ENCODE peak calls at places on chromosomes 4 and X, in nine cellular contexts. L is MM.1S, X is RWPE1, N is ovary, Q is fibroblast of villous mesenchyme, W is adrenal gland, P is SK-N-SH, S is mucosa of descending colon, E is A673. R is an unnamed sample.

GRCh38 chr4:125262079-125262478 is 52.7 kb upstream of the FAT4 start:
- DNase-seq in Q (no peak), N (no peak), W (no peak), X (no peak), E (no peak), P (no peak), L (no peak), S (no peak), R (no peak)

GRCh38 chrX:123833387-123833786 is 26.5 kb upstream of the XIAP start:
- DNase-seq in W (peak), L (peak), S (peak), Q (peak), P (peak), E (peak), X (peak), N (no peak), R (peak)

GRCh38 chrX:21656587-21657317 is 1.4 kb downstream of the KLHL34 start:
- DNase-seq in E (no peak), P (no peak), W (no peak), Q (no peak), S (no peak), L (no peak), N (no peak), X (no peak), R (no peak)

GRCh38 chrX:39527045-39527444 is 570.7 kb downstream of the BCOR start:
- DNase-seq in N (no peak), P (no peak), Q (peak), X (no peak), E (no peak), L (no peak), S (no peak), W (peak), R (no peak)

GRCh38 chrX:104270916-104271512 is 16.3 kb upstream of the ESX1 start:
- DNase-seq in W (peak), Q (peak), E (peak), N (peak), L (no peak), X (peak), P (no peak), S (peak), R (peak)

GRCh38 chrX:44914532-44915198 is 41.7 kb downstream of the KDM6A start:
- DNase-seq in P (no peak), L (no peak), E (no peak), Q (peak), X (no peak), W (no peak), N (no peak), S (no peak), R (no peak)

GRCh38 chrX:108439434-108439883 is at the start of gene COL4A5:
- DNase-seq in P (no peak), E (peak), X (peak), S (peak), W (peak), N (peak), L (peak), Q (peak), R (no peak)

GRCh38 chr4:177118596-177118995 is 191.1 kb upstream of the NEIL3 start:
- DNase-seq in X (no peak), N (peak), E (no peak), Q (peak), L (no peak), P (peak), W (peak), S (peak), R (no peak)

GRCh38 chrX:107025538-107025937 is 25.5 kb upstream of the MORC4 start:
- DNase-seq in N (no peak), X (peak), P (peak), Q (peak), L (peak), S (peak), W (no peak), E (peak), R (no peak)

GRCh38 chrX:38664285-38664684 is 102.9 kb downstream of the TSPAN7 start:
- DNase-seq in S (peak), Q (peak), L (peak), N (no peak), W (no peak), P (peak), E (peak), X (peak), R (peak)

GRCh38 chrX:132041016-132041415 is 17.9 kb downstream of the STK26 start:
- DNase-seq in N (no peak), P (no peak), S (no peak), Q (peak), L (no peak), E (no peak), W (no peak), X (peak), R (no peak)

GRCh38 chr4:150130953-150131352 is 52.7 kb downstream of the DCLK2 start:
- DNase-seq in W (no peak), X (no peak), S (no peak), L (no peak), Q (no peak), P (no peak), N (no peak), E (no peak), R (no peak)

GRCh38 chrX:115487608-115488007 is 73.4 kb upstream of the PLS3 start:
- DNase-seq in S (no peak), Q (no peak), X (no peak), P (no peak), E (no peak), W (no peak), N (no peak), L (no peak), R (no peak)

GRCh38 chr4:151226004-151226932 is 50.7 kb upstream of the PRSS48 start:
- DNase-seq in W (no peak), P (no peak), X (peak), S (no peak), Q (peak), N (no peak), L (no peak), E (no peak), R (no peak)

GRCh38 chr4:77818077-77818666 is 996 bp downstream of the CNOT6L start:
- DNase-seq in P (peak), S (peak), X (peak), Q (peak), N (peak), L (peak), E (peak), W (peak), R (peak)
- TF ChIP-seq CTCF in P (peak), S (no peak), X (peak), Q (peak), N (peak), L (peak), E (peak), W (peak), R (peak)

GRCh38 chr4:121800961-121801714 is at the start of gene EXOSC9:
- DNase-seq in S (peak), X (peak), Q (peak), N (peak), L (peak), W (peak), P (peak), E (peak), R (peak)
- TF ChIP-seq CTCF in S (no peak), X (no peak), Q (no peak), N (no peak), L (no peak), W (no peak), P (no peak), E (no peak), R (no peak)

GRCh38 chr4:137180349-137180748 is 351.9 kb downstream of the PCDH18 start:
- DNase-seq in X (no peak), W (no peak), E (peak), Q (no peak), S (no peak), P (no peak), L (no peak), N (no peak), R (no peak)
- TF ChIP-seq CTCF in X (no peak), W (no peak), E (peak), Q (peak), S (no peak), P (no peak), L (no peak), N (no peak), R (peak)

GRCh38 chr4:71732706-71733105 is 51.2 kb downstream of the GC start:
- DNase-seq in P (peak), X (peak), S (no peak), N (no peak), L (peak), E (peak), W (no peak), Q (peak), R (no peak)
- TF ChIP-seq CTCF in P (peak), X (peak), S (no peak), N (no peak), L (peak), E (peak), W (no peak), Q (peak), R (peak)